ENCODE peak calls at places on chromosomes 3 and 15, in four cellular contexts. One of them, this sample, is unnamed.

GRCh38 chr3:118882353-118882947 is 152.2 kb downstream of the IGSF11 start:
- DNase-seq in NCI-H446 treated with DMSO at 0.1 percent for 48 hours: no peak
- DNase-seq in activated CD4-positive, alpha-beta T cell treated with anti-CD3 and anti-CD28 coated beads for 24 hours: peak
- DNase-seq in heart left ventricle: peak
- DNase-seq in this sample: peak

GRCh38 chr3:14991148-14991742 is 43.9 kb downstream of the NR2C2 start:
- DNase-seq in NCI-H446 treated with DMSO at 0.1 percent for 48 hours: no peak
- DNase-seq in activated CD4-positive, alpha-beta T cell treated with anti-CD3 and anti-CD28 coated beads for 24 hours: no peak
- DNase-seq in heart left ventricle: no peak
- DNase-seq in this sample: no peak

GRCh38 chr3:132726341-132726823 is 4.2 kb upstream of the NPHP3 start:
- DNase-seq in NCI-H446 treated with DMSO at 0.1 percent for 48 hours: peak
- DNase-seq in activated CD4-positive, alpha-beta T cell treated with anti-CD3 and anti-CD28 coated beads for 24 hours: no peak
- DNase-seq in heart left ventricle: no peak
- DNase-seq in this sample: no peak

GRCh38 chr3:189772584-189772983 is 141.4 kb downstream of the TP63 start:
- DNase-seq in NCI-H446 treated with DMSO at 0.1 percent for 48 hours: no peak
- DNase-seq in activated CD4-positive, alpha-beta T cell treated with anti-CD3 and anti-CD28 coated beads for 24 hours: no peak
- DNase-seq in heart left ventricle: no peak
- DNase-seq in this sample: no peak

GRCh38 chr3:11272913-11273574 is 847 bp downstream of the ATG7 start:
- DNase-seq in NCI-H446 treated with DMSO at 0.1 percent for 48 hours: no peak
- DNase-seq in activated CD4-positive, alpha-beta T cell treated with anti-CD3 and anti-CD28 coated beads for 24 hours: no peak
- DNase-seq in heart left ventricle: no peak
- DNase-seq in this sample: no peak

GRCh38 chr3:32495609-32496008 is 7.0 kb downstream of the CMTM6 start:
- DNase-seq in NCI-H446 treated with DMSO at 0.1 percent for 48 hours: no peak
- DNase-seq in activated CD4-positive, alpha-beta T cell treated with anti-CD3 and anti-CD28 coated beads for 24 hours: no peak
- DNase-seq in heart left ventricle: no peak
- DNase-seq in this sample: no peak

GRCh38 chr3:57060089-57060829 is at the start of gene SPATA12:
- DNase-seq in NCI-H446 treated with DMSO at 0.1 percent for 48 hours: peak
- DNase-seq in activated CD4-positive, alpha-beta T cell treated with anti-CD3 and anti-CD28 coated beads for 24 hours: no peak
- DNase-seq in heart left ventricle: peak
- DNase-seq in this sample: peak

GRCh38 chr3:50136714-50137405 is 18.3 kb upstream of the SEMA3F start:
- DNase-seq in NCI-H446 treated with DMSO at 0.1 percent for 48 hours: no peak
- DNase-seq in activated CD4-positive, alpha-beta T cell treated with anti-CD3 and anti-CD28 coated beads for 24 hours: no peak
- DNase-seq in heart left ventricle: no peak
- DNase-seq in this sample: no peak

GRCh38 chr3:160169139-160169830 is 55.9 kb upstream of the C3orf80 start:
- DNase-seq in NCI-H446 treated with DMSO at 0.1 percent for 48 hours: no peak
- DNase-seq in activated CD4-positive, alpha-beta T cell treated with anti-CD3 and anti-CD28 coated beads for 24 hours: no peak
- DNase-seq in heart left ventricle: no peak
- DNase-seq in this sample: no peak

GRCh38 chr3:187717572-187717971 is 15.2 kb upstream of the RTP2 start:
- DNase-seq in NCI-H446 treated with DMSO at 0.1 percent for 48 hours: no peak
- DNase-seq in activated CD4-positive, alpha-beta T cell treated with anti-CD3 and anti-CD28 coated beads for 24 hours: no peak
- DNase-seq in heart left ventricle: no peak
- DNase-seq in this sample: no peak

GRCh38 chr3:43222594-43222993 is 63.7 kb upstream of the SNRK start:
- DNase-seq in NCI-H446 treated with DMSO at 0.1 percent for 48 hours: no peak
- DNase-seq in activated CD4-positive, alpha-beta T cell treated with anti-CD3 and anti-CD28 coated beads for 24 hours: no peak
- DNase-seq in heart left ventricle: no peak
- DNase-seq in this sample: no peak

GRCh38 chr3:147943265-147943945 is 534.2 kb downstream of the ZIC1 start:
- DNase-seq in NCI-H446 treated with DMSO at 0.1 percent for 48 hours: no peak
- DNase-seq in activated CD4-positive, alpha-beta T cell treated with anti-CD3 and anti-CD28 coated beads for 24 hours: no peak
- DNase-seq in heart left ventricle: no peak
- DNase-seq in this sample: no peak

GRCh38 chr3:161925749-161926360 is 429.2 kb downstream of the OTOL1 start:
- DNase-seq in NCI-H446 treated with DMSO at 0.1 percent for 48 hours: no peak
- DNase-seq in activated CD4-positive, alpha-beta T cell treated with anti-CD3 and anti-CD28 coated beads for 24 hours: no peak
- DNase-seq in heart left ventricle: no peak
- DNase-seq in this sample: no peak

GRCh38 chr15:101027273-101027901 is 108.2 kb downstream of the LRRK1 start:
- DNase-seq in NCI-H446 treated with DMSO at 0.1 percent for 48 hours: no peak
- DNase-seq in activated CD4-positive, alpha-beta T cell treated with anti-CD3 and anti-CD28 coated beads for 24 hours: no peak
- DNase-seq in heart left ventricle: no peak
- DNase-seq in this sample: peak

GRCh38 chr3:40766396-40766795 is 241.6 kb downstream of the ZNF621 start:
- DNase-seq in NCI-H446 treated with DMSO at 0.1 percent for 48 hours: no peak
- DNase-seq in activated CD4-positive, alpha-beta T cell treated with anti-CD3 and anti-CD28 coated beads for 24 hours: no peak
- DNase-seq in heart left ventricle: no peak
- DNase-seq in this sample: no peak

GRCh38 chr3:42061711-42062408 is 29.3 kb upstream of the TRAK1 start:
- DNase-seq in NCI-H446 treated with DMSO at 0.1 percent for 48 hours: peak
- DNase-seq in activated CD4-positive, alpha-beta T cell treated with anti-CD3 and anti-CD28 coated beads for 24 hours: no peak
- DNase-seq in heart left ventricle: peak
- DNase-seq in this sample: no peak

GRCh38 chr3:196821806-196822355 is 45.8 kb upstream of the SENP5 start:
- DNase-seq in NCI-H446 treated with DMSO at 0.1 percent for 48 hours: no peak
- DNase-seq in activated CD4-positive, alpha-beta T cell treated with anti-CD3 and anti-CD28 coated beads for 24 hours: no peak
- DNase-seq in heart left ventricle: no peak
- DNase-seq in this sample: no peak